ENCODE peak calls at places on chromosomes 13 and 19, in ten cellular contexts. L, R, X, F, Y, P, C, K, J and U are unnamed samples. For H3K4me1, the result is how much of the 10 kb centered on the place peaks cover.

GRCh38 chr13:44013666-44014291 is 134.1 kb downstream of the LACC1 start:
- DNase-seq in K (no peak), J (peak), R (no peak), L (no peak), Y (no peak), C (no peak), X (no peak), F (no peak), P (no peak), U (no peak)

GRCh38 chr13:50116430-50116973 is 101.3 kb downstream of the KCNRG start:
- DNase-seq in C (no peak), F (no peak), L (no peak), K (no peak), Y (no peak), P (no peak), J (no peak), X (no peak), R (no peak), U (no peak)

GRCh38 chr13:106087201-106087600 is 448.3 kb downstream of the EFNB2 start:
- DNase-seq in L (no peak), P (no peak), F (no peak), J (no peak), C (no peak), R (no peak), Y (no peak), K (no peak), X (no peak), U (no peak)

GRCh38 chr13:44732503-44733098 is 156.5 kb upstream of the TSC22D1 start:
- DNase-seq in K (no peak), F (no peak), R (no peak), J (no peak), Y (no peak), P (no peak), L (no peak), X (no peak), C (no peak), U (no peak)

GRCh38 chr19:16825312-16826168 is 3.7 kb upstream of the SIN3B start:
- DNase-seq in P (peak), F (no peak), L (peak), C (peak), J (peak), K (peak), X (peak), R (peak), Y (no peak), U (no peak)

GRCh38 chr13:40288259-40288658 is 378.2 kb downstream of the FOXO1 start:
- DNase-seq in F (no peak), J (no peak), L (no peak), X (no peak), C (no peak), Y (no peak), P (no peak), R (no peak), K (no peak), U (no peak)

GRCh38 chr13:98896868-98897144 is 81.1 kb downstream of the DOCK9 start:
- DNase-seq in J (no peak), C (no peak), K (no peak), P (no peak), Y (no peak), F (no peak), R (no peak), X (no peak), L (no peak), U (no peak)

GRCh38 chr19:57769345-57770131 is at the start of gene ZNF586:
- DNase-seq in X (peak), Y (peak), K (peak), C (peak), J (peak), L (peak), R (peak), F (peak), P (peak), U (peak)

GRCh38 chr19:8487137-8487851 is 15.1 kb downstream of the PRAM1 start:
- DNase-seq in X (peak), R (no peak), P (no peak), K (no peak), L (no peak), C (no peak), F (peak), J (no peak), Y (no peak), U (peak)

GRCh38 chr19:44542671-44543070 is 13.2 kb upstream of the CEACAM20 start:
- DNase-seq in L (no peak), R (no peak), C (no peak), P (no peak), F (no peak), K (no peak), J (no peak), Y (peak), X (no peak), U (no peak)

GRCh38 chr19:45423033-45423588 is 606 bp downstream of the ERCC1 start:
- DNase-seq in P (peak), Y (no peak), L (no peak), J (no peak), X (no peak), C (no peak), F (no peak), K (no peak), R (peak), U (no peak)

GRCh38 chr19:34172661-34173144 is 399 bp downstream of the LSM14A start:
- DNase-seq in F (no peak), J (no peak), Y (no peak), R (no peak), K (peak), P (no peak), X (no peak), C (peak), L (no peak), U (peak)

GRCh38 chr13:110503037-110503901 is 58.3 kb downstream of the RAB20 start:
- DNase-seq in P (peak), C (no peak), K (no peak), R (no peak), X (no peak), F (no peak), J (no peak), L (no peak), Y (peak), U (no peak)

GRCh38 chr13:106566682-106567420 is 1.1 kb downstream of the ARGLU1 start:
- DNase-seq in Y (peak), F (peak), L (peak), C (peak), X (peak), J (peak), K (peak), R (peak), P (peak), U (peak)

GRCh38 chr19:12202250-12202649 is 39.4 kb downstream of the ZNF136 start:
- DNase-seq in C (peak), Y (no peak), J (no peak), L (no peak), R (peak), X (peak), F (peak), K (peak), P (peak), U (peak)

GRCh38 chr13:34006011-34006410 is 188.1 kb downstream of the RFC3 start:
- DNase-seq in C (no peak), R (no peak), P (no peak), F (no peak), X (no peak), J (no peak), L (no peak), K (no peak), Y (no peak), U (no peak)

GRCh38 chr19:46718157-46718933 is 1.4 kb upstream of the PRKD2 start:
- DNase-seq in C (peak), R (peak), J (no peak), F (no peak), P (no peak), X (peak), L (no peak), Y (no peak), K (no peak), U (no peak)

GRCh38 chr13:24719139-24719538 is 38.9 kb downstream of the ATP12A start:
- DNase-seq in C (no peak), K (no peak), P (no peak), J (no peak), X (no peak), Y (no peak), R (no peak), L (no peak), F (no peak), U (no peak)

GRCh38 chr13:41428155-41428554 is 29.2 kb upstream of the RGCC start:
- DNase-seq in F (no peak), R (peak), K (no peak), P (peak), J (no peak), X (no peak), Y (no peak), L (no peak), C (peak), U (peak)

GRCh38 chr13:62919491-62919890 is 1503.8 kb upstream of the PCDH20 start:
- DNase-seq in C (no peak), L (no peak), K (no peak), X (no peak), R (no peak), P (no peak), F (peak), J (no peak), Y (peak), U (no peak)

GRCh38 chr13:109465151-109465550 is 321.2 kb downstream of the IRS2 start:
- DNase-seq in K (no peak), J (no peak), C (no peak), X (no peak), P (no peak), L (no peak), F (no peak), Y (no peak), R (no peak), U (no peak)

DNA sequence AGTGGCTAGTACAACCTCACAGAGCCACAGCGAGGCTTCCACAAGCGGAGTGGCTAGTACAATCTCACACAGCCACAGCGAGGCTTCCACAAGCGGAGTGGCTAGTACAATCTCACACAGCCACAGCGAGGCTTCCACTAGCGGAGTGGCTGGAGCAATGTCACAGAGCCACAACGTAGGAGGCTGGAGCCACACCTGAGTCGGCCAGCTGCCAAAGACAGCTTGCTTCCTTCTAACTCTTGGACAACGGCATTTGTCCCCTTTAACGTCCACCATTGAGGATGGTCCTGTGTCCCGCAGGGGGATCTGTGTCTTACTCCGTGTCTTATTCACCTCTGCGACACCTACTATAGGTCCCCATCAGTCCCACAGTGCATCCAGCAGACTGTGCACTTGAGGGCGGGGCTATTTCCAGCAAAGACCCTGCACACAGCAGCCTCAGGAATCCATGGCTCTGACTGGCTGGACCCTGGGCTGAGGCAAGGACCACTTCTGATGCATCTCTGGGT is 3.7 kb downstream of the ZNF787 start:
- DNase-seq in X (no peak), C (no peak), F (no peak), L (no peak), R (no peak), Y (no peak), P (no peak), K (no peak), J (no peak), U (peak)
- H3K4me1 ChIP-seq in X (half or more), C (under half), F (half or more), L (under half), R (under half), Y (under half), P (under half), K (half or more), J (under half), U (half or more)

GRCh38 chr19:20243629-20244028 is 76.6 kb downstream of the ZNF486 start:
- DNase-seq in R (no peak), F (no peak), C (no peak), X (no peak), L (no peak), P (no peak), Y (no peak), K (no peak), J (no peak), U (no peak)

GRCh38 chr19:20245309-20245708 is 78.3 kb downstream of the ZNF486 start:
- DNase-seq in K (no peak), J (no peak), X (no peak), L (no peak), R (no peak), Y (no peak), P (no peak), C (no peak), F (no peak), U (no peak)

GRCh38 chr19:20244356-20244755 is 77.3 kb downstream of the ZNF486 start:
- DNase-seq in J (no peak), C (no peak), R (no peak), K (no peak), L (no peak), F (no peak), Y (no peak), X (no peak), P (no peak), U (no peak)

GRCh38 chr19:20250627-20251026 is 83.6 kb downstream of the ZNF486 start:
- DNase-seq in X (no peak), F (no peak), J (no peak), L (no peak), K (no peak), Y (no peak), P (no peak), R (no peak), C (no peak), U (no peak)

GRCh38 chr19:20247016-20247683 is 80.1 kb downstream of the ZNF486 start:
- DNase-seq in K (peak), L (no peak), R (no peak), P (peak), J (peak), X (no peak), Y (no peak), C (peak), F (peak), U (no peak)
- TF ChIP-seq CTCF in K (peak), L (peak), R (peak), P (peak), J (peak), X (peak), Y (peak), C (peak), F (peak), U (peak)

GRCh38 chr19:33157906-33158305 is 26.0 kb downstream of the WDR88 start:
- DNase-seq in Y (no peak), L (no peak), P (no peak), F (no peak), J (no peak), C (no peak), K (no peak), R (no peak), X (no peak), U (no peak)

GRCh38 chr19:33158365-33158764 is 26.5 kb downstream of the WDR88 start:
- DNase-seq in R (no peak), X (no peak), L (no peak), Y (no peak), F (no peak), C (no peak), K (no peak), P (no peak), J (no peak), U (no peak)

GRCh38 chr19:33159893-33160292 is 28.0 kb downstream of the WDR88 start:
- DNase-seq in J (no peak), L (no peak), F (no peak), R (no peak), X (no peak), P (no peak), K (no peak), Y (no peak), C (no peak), U (no peak)

GRCh38 chr19:33161201-33161600 is 29.3 kb downstream of the WDR88 start:
- DNase-seq in K (no peak), L (no peak), Y (no peak), X (no peak), R (no peak), P (no peak), J (no peak), F (no peak), C (no peak), U (no peak)

GRCh38 chr19:33159149-33159548 is 27.2 kb downstream of the WDR88 start:
- DNase-seq in P (no peak), K (no peak), X (no peak), L (no peak), J (no peak), F (no peak), R (no peak), Y (no peak), C (no peak), U (no peak)
- H3K4me1 ChIP-seq in P (under half), K (under half), X (under half), L (under half), J (under half), F (under half), R (under half), Y (under half), C (under half), U (under half)

GRCh38 chr19:39390759-39391592 is at the start of the genes MED29 and PAF1:
- DNase-seq in Y (peak), X (peak), K (peak), L (peak), J (peak), R (peak), P (peak), F (peak), C (peak), U (peak)
- TF ChIP-seq CTCF in Y (no peak), X (peak), K (no peak), L (peak), J (no peak), R (no peak), P (peak), F (no peak), C (peak), U (no peak)

DNA sequence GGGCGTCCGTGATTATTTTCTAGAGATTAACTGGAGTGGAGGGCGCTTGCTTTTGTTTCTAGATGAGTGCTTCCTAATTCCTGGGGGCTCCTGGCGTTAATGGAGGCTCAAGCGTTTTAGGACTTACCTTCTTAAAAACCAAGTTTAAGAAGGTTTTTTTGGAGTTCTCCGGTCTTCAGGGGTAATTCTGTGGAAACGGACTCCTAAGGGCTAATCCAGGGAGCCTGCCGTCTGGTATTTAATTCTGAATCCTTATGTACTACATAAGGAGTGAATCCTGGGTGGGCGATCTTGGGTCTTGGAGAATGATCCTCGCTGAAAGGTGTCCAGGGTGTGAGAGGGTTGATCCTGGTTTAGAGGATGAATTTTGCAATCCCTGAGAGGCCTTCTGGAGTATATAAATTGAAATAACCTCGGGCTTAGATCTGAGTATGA is 357 bp downstream of the RPS11 start:
- DNase-seq in R (no peak), C (no peak), L (no peak), K (no peak), F (no peak), X (no peak), J (no peak), P (no peak), Y (no peak), U (no peak)
- H3K4me1 ChIP-seq in R (under half), C (under half), L (under half), K (half or more), F (under half), X (under half), J (under half), P (under half), Y (under half), U (under half)

GRCh38 chr19:23393121-23393520 is 2.1 kb downstream of the ZNF91 start:
- DNase-seq in F (no peak), J (no peak), Y (no peak), L (no peak), X (no peak), C (no peak), K (no peak), R (no peak), P (no peak), U (no peak)
- TF ChIP-seq CTCF in F (no peak), J (no peak), Y (no peak), L (no peak), X (no peak), C (no peak), K (no peak), R (no peak), P (no peak), U (no peak)

GRCh38 chr19:39345956-39346355 is 3.7 kb downstream of the SAMD4B start:
- DNase-seq in F (no peak), P (no peak), R (no peak), J (no peak), C (no peak), L (no peak), X (no peak), Y (no peak), K (no peak), U (no peak)
- H3K4me1 ChIP-seq in F (under half), P (under half), R (under half), J (under half), C (under half), L (under half), X (under half), Y (under half), K (half or more), U (under half)

GRCh38 chr13:76157926-76158325 is 521.8 kb downstream of the LMO7 start:
- DNase-seq in J (no peak), F (no peak), C (no peak), P (no peak), L (no peak), Y (no peak), R (no peak), X (no peak), K (no peak), U (no peak)
- TF ChIP-seq CTCF in J (no peak), F (no peak), C (no peak), P (no peak), L (no peak), Y (no peak), R (no peak), X (no peak), K (no peak), U (no peak)

GRCh38 chr13:46667687-46668281 is 114.8 kb downstream of the LRCH1 start:
- DNase-seq in C (no peak), L (no peak), F (no peak), X (no peak), K (no peak), R (no peak), Y (no peak), J (no peak), P (no peak), U (no peak)

GRCh38 chr13:46665630-46666482 is 112.9 kb downstream of the LRCH1 start:
- DNase-seq in C (no peak), F (no peak), K (no peak), J (no peak), Y (no peak), R (peak), X (no peak), L (no peak), P (no peak), U (no peak)

GRCh38 chr13:46665243-46665629 is 112.3 kb downstream of the LRCH1 start:
- DNase-seq in R (no peak), L (no peak), J (no peak), Y (no peak), F (no peak), K (no peak), C (no peak), P (no peak), X (no peak), U (no peak)

GRCh38 chr13:46668302-46668720 is 115.3 kb downstream of the LRCH1 start:
- DNase-seq in C (no peak), K (peak), L (no peak), J (peak), X (peak), P (no peak), Y (no peak), F (no peak), R (peak), U (no peak)

GRCh38 chr13:46666727-46667456 is 113.9 kb downstream of the LRCH1 start:
- DNase-seq in J (no peak), R (no peak), Y (no peak), L (peak), C (peak), K (peak), P (no peak), F (no peak), X (no peak), U (no peak)
- H3K4me1 ChIP-seq in J (under half), R (under half), Y (under half), L (under half), C (under half), K (half or more), P (under half), F (under half), X (half or more), U (half or more)